ENCODE peak calls at places on chromosomes 2 and 18, in nine cellular contexts. One of them, this sample, is unnamed. For H3K9me3, the result is how much of the 10 kb centered on the place peaks cover.

GRCh38 chr18:24799176-24799575 is 338.7 kb downstream of the HRH4 start:
- DNase-seq in colonic mucosa: no peak
- DNase-seq in lower lobe of right lung: no peak
- DNase-seq in T-helper 17 cell: no peak
- DNase-seq in heart right ventricle: no peak
- DNase-seq in transverse colon: no peak
- DNase-seq in uterus: no peak
- DNase-seq in AG04450: no peak
- DNase-seq in CD8-positive, alpha-beta memory T cell: no peak
- DNase-seq in this sample: no peak

GRCh38 chr2:217147751-217148318 is 288.0 kb upstream of the TNP1 start:
- DNase-seq in colonic mucosa: no peak
- DNase-seq in lower lobe of right lung: no peak
- DNase-seq in T-helper 17 cell: no peak
- DNase-seq in heart right ventricle: no peak
- DNase-seq in transverse colon: no peak
- DNase-seq in uterus: no peak
- DNase-seq in AG04450: no peak
- DNase-seq in CD8-positive, alpha-beta memory T cell: no peak
- DNase-seq in this sample: no peak

GRCh38 chr2:206160124-206160806 is 570 bp downstream of the EEF1B2 start:
- DNase-seq in colonic mucosa: no peak
- DNase-seq in lower lobe of right lung: no peak
- DNase-seq in T-helper 17 cell: peak
- DNase-seq in heart right ventricle: no peak
- DNase-seq in transverse colon: peak
- DNase-seq in uterus: no peak
- DNase-seq in AG04450: no peak
- DNase-seq in CD8-positive, alpha-beta memory T cell: no peak
- DNase-seq in this sample: no peak

GRCh38 chr18:13290856-13291271 is 72.3 kb downstream of the LDLRAD4 start:
- DNase-seq in colonic mucosa: no peak
- DNase-seq in lower lobe of right lung: no peak
- DNase-seq in T-helper 17 cell: no peak
- DNase-seq in heart right ventricle: no peak
- DNase-seq in transverse colon: no peak
- DNase-seq in uterus: no peak
- DNase-seq in AG04450: no peak
- DNase-seq in CD8-positive, alpha-beta memory T cell: no peak
- DNase-seq in this sample: no peak

GRCh38 chr2:239213420-239214101 is 187.3 kb downstream of the HDAC4 start:
- DNase-seq in colonic mucosa: no peak
- DNase-seq in lower lobe of right lung: no peak
- DNase-seq in T-helper 17 cell: no peak
- DNase-seq in heart right ventricle: no peak
- DNase-seq in transverse colon: no peak
- DNase-seq in uterus: no peak
- DNase-seq in AG04450: no peak
- DNase-seq in CD8-positive, alpha-beta memory T cell: no peak
- DNase-seq in this sample: no peak

GRCh38 chr2:85780316-85781092 is 26.7 kb downstream of the ATOH8 start:
- DNase-seq in colonic mucosa: no peak
- DNase-seq in lower lobe of right lung: no peak
- DNase-seq in T-helper 17 cell: no peak
- DNase-seq in heart right ventricle: no peak
- DNase-seq in transverse colon: no peak
- DNase-seq in uterus: no peak
- DNase-seq in AG04450: no peak
- DNase-seq in CD8-positive, alpha-beta memory T cell: no peak
- DNase-seq in this sample: no peak

GRCh38 chr2:85963068-85963467 is 74.3 kb upstream of the ST3GAL5 start:
- DNase-seq in colonic mucosa: no peak
- DNase-seq in lower lobe of right lung: no peak
- DNase-seq in T-helper 17 cell: no peak
- DNase-seq in heart right ventricle: no peak
- DNase-seq in transverse colon: no peak
- DNase-seq in uterus: no peak
- DNase-seq in AG04450: no peak
- DNase-seq in CD8-positive, alpha-beta memory T cell: no peak
- DNase-seq in this sample: no peak

GRCh38 chr18:35619468-35619867 is 37.9 kb downstream of the GALNT1 start:
- DNase-seq in colonic mucosa: no peak
- DNase-seq in lower lobe of right lung: no peak
- DNase-seq in T-helper 17 cell: no peak
- DNase-seq in heart right ventricle: peak
- DNase-seq in transverse colon: no peak
- DNase-seq in uterus: no peak
- DNase-seq in AG04450: no peak
- DNase-seq in CD8-positive, alpha-beta memory T cell: no peak
- DNase-seq in this sample: no peak

GRCh38 chr2:45342-46130 is 769 bp downstream of the FAM110C start:
- DNase-seq in colonic mucosa: peak
- DNase-seq in lower lobe of right lung: no peak
- DNase-seq in T-helper 17 cell: no peak
- DNase-seq in heart right ventricle: no peak
- DNase-seq in transverse colon: peak
- DNase-seq in uterus: peak
- DNase-seq in AG04450: no peak
- DNase-seq in CD8-positive, alpha-beta memory T cell: peak
- DNase-seq in this sample: no peak

GRCh38 chr2:88350641-88351601 is 101.6 kb downstream of the FOXI3 start:
- DNase-seq in colonic mucosa: peak
- DNase-seq in lower lobe of right lung: peak
- DNase-seq in T-helper 17 cell: peak
- DNase-seq in heart right ventricle: peak
- DNase-seq in transverse colon: peak
- DNase-seq in uterus: no peak
- DNase-seq in AG04450: no peak
- DNase-seq in CD8-positive, alpha-beta memory T cell: peak
- DNase-seq in this sample: peak

GRCh38 chr2:235268535-235268934 is 225.3 kb upstream of the AGAP1 start:
- DNase-seq in colonic mucosa: no peak
- DNase-seq in lower lobe of right lung: no peak
- DNase-seq in T-helper 17 cell: no peak
- DNase-seq in heart right ventricle: no peak
- DNase-seq in transverse colon: no peak
- DNase-seq in uterus: no peak
- DNase-seq in AG04450: peak
- DNase-seq in CD8-positive, alpha-beta memory T cell: no peak
- DNase-seq in this sample: no peak

GRCh38 chr2:66494708-66495107 is 59.8 kb downstream of the MEIS1 start:
- DNase-seq in colonic mucosa: peak
- DNase-seq in lower lobe of right lung: no peak
- DNase-seq in T-helper 17 cell: no peak
- DNase-seq in heart right ventricle: no peak
- DNase-seq in transverse colon: peak
- DNase-seq in uterus: peak
- DNase-seq in AG04450: peak
- DNase-seq in CD8-positive, alpha-beta memory T cell: no peak
- DNase-seq in this sample: no peak

GRCh38 chr2:240126731-240127130 is 9.4 kb downstream of the COPS9 start:
- DNase-seq in colonic mucosa: no peak
- DNase-seq in lower lobe of right lung: peak
- DNase-seq in T-helper 17 cell: no peak
- DNase-seq in heart right ventricle: no peak
- DNase-seq in transverse colon: no peak
- DNase-seq in uterus: no peak
- DNase-seq in AG04450: no peak
- DNase-seq in CD8-positive, alpha-beta memory T cell: no peak
- DNase-seq in this sample: no peak

GRCh38 chr2:25524507-25524906 is 148.9 kb downstream of the DTNB start:
- DNase-seq in colonic mucosa: no peak
- DNase-seq in lower lobe of right lung: no peak
- DNase-seq in T-helper 17 cell: no peak
- DNase-seq in heart right ventricle: no peak
- DNase-seq in transverse colon: no peak
- DNase-seq in uterus: no peak
- DNase-seq in AG04450: no peak
- DNase-seq in CD8-positive, alpha-beta memory T cell: no peak
- DNase-seq in this sample: no peak

GRCh38 chr2:212021947-212022346 is 516.7 kb downstream of the ERBB4 start:
- DNase-seq in colonic mucosa: no peak
- DNase-seq in lower lobe of right lung: no peak
- DNase-seq in T-helper 17 cell: no peak
- DNase-seq in heart right ventricle: no peak
- DNase-seq in transverse colon: no peak
- DNase-seq in uterus: no peak
- DNase-seq in AG04450: peak
- DNase-seq in CD8-positive, alpha-beta memory T cell: no peak
- DNase-seq in this sample: no peak

GRCh38 chr2:100767810-100768806 is 51.8 kb upstream of the NPAS2 start:
- DNase-seq in colonic mucosa: no peak
- DNase-seq in lower lobe of right lung: no peak
- DNase-seq in T-helper 17 cell: no peak
- DNase-seq in heart right ventricle: no peak
- DNase-seq in transverse colon: no peak
- DNase-seq in uterus: no peak
- DNase-seq in AG04450: no peak
- DNase-seq in CD8-positive, alpha-beta memory T cell: no peak
- DNase-seq in this sample: no peak

GRCh38 chr2:173296235-173296634 is 58.4 kb upstream of the CDCA7 start:
- DNase-seq in colonic mucosa: no peak
- DNase-seq in lower lobe of right lung: no peak
- DNase-seq in T-helper 17 cell: no peak
- DNase-seq in heart right ventricle: no peak
- DNase-seq in transverse colon: no peak
- DNase-seq in uterus: no peak
- DNase-seq in AG04450: no peak
- DNase-seq in CD8-positive, alpha-beta memory T cell: no peak
- DNase-seq in this sample: no peak
- H3K9me3 ChIP-seq in colonic mucosa: under half
- H3K9me3 ChIP-seq in lower lobe of right lung: under half
- H3K9me3 ChIP-seq in T-helper 17 cell: under half
- H3K9me3 ChIP-seq in heart right ventricle: under half
- H3K9me3 ChIP-seq in transverse colon: under half
- H3K9me3 ChIP-seq in uterus: under half
- H3K9me3 ChIP-seq in AG04450: under half
- H3K9me3 ChIP-seq in CD8-positive, alpha-beta memory T cell: under half
- H3K9me3 ChIP-seq in this sample: half or more

GRCh38 chr2:67662222-67662621 is 265.1 kb downstream of the ETAA1 start:
- DNase-seq in colonic mucosa: no peak
- DNase-seq in lower lobe of right lung: no peak
- DNase-seq in T-helper 17 cell: no peak
- DNase-seq in heart right ventricle: no peak
- DNase-seq in transverse colon: no peak
- DNase-seq in uterus: no peak
- DNase-seq in AG04450: no peak
- DNase-seq in CD8-positive, alpha-beta memory T cell: no peak
- DNase-seq in this sample: no peak

GRCh38 chr2:67666386-67667053 is 269.4 kb downstream of the ETAA1 start:
- DNase-seq in colonic mucosa: no peak
- DNase-seq in lower lobe of right lung: no peak
- DNase-seq in T-helper 17 cell: no peak
- DNase-seq in heart right ventricle: peak
- DNase-seq in transverse colon: no peak
- DNase-seq in uterus: peak
- DNase-seq in AG04450: no peak
- DNase-seq in CD8-positive, alpha-beta memory T cell: no peak
- DNase-seq in this sample: peak

GRCh38 chr2:67667054-67667908 is 270.1 kb downstream of the ETAA1 start:
- DNase-seq in colonic mucosa: no peak
- DNase-seq in lower lobe of right lung: no peak
- DNase-seq in T-helper 17 cell: no peak
- DNase-seq in heart right ventricle: no peak
- DNase-seq in transverse colon: no peak
- DNase-seq in uterus: no peak
- DNase-seq in AG04450: no peak
- DNase-seq in CD8-positive, alpha-beta memory T cell: no peak
- DNase-seq in this sample: no peak

GRCh38 chr2:67660871-67661270 is 263.7 kb downstream of the ETAA1 start:
- DNase-seq in colonic mucosa: no peak
- DNase-seq in lower lobe of right lung: no peak
- DNase-seq in T-helper 17 cell: no peak
- DNase-seq in heart right ventricle: no peak
- DNase-seq in transverse colon: no peak
- DNase-seq in uterus: no peak
- DNase-seq in AG04450: no peak
- DNase-seq in CD8-positive, alpha-beta memory T cell: no peak
- DNase-seq in this sample: no peak

DNA sequence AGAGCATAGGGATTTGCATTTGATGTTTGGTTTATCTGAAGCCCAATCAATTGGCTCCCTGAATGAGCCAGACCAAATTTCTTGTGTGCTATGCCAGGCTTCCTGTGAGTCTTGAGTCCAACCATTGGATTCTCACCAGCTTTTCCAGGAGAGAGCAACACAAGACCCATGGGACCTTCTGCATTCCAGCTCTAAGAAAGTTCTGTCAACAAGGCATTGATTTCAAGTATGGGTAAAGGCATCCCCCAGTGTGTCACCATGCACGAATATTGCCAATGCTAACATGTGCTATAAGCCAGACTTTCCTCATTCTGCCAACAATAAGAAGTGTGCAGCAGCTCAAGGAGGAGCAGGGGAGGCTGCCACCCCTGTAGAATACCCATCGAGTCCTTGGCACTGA is 266.6 kb downstream of the ETAA1 start:
- DNase-seq in colonic mucosa: no peak
- DNase-seq in lower lobe of right lung: no peak
- DNase-seq in T-helper 17 cell: no peak
- DNase-seq in heart right ventricle: no peak
- DNase-seq in transverse colon: no peak
- DNase-seq in uterus: no peak
- DNase-seq in AG04450: no peak
- DNase-seq in CD8-positive, alpha-beta memory T cell: no peak
- DNase-seq in this sample: no peak
- H3K9me3 ChIP-seq in colonic mucosa: under half
- H3K9me3 ChIP-seq in lower lobe of right lung: under half
- H3K9me3 ChIP-seq in T-helper 17 cell: under half
- H3K9me3 ChIP-seq in heart right ventricle: under half
- H3K9me3 ChIP-seq in transverse colon: under half
- H3K9me3 ChIP-seq in uterus: under half
- H3K9me3 ChIP-seq in AG04450: under half
- H3K9me3 ChIP-seq in CD8-positive, alpha-beta memory T cell: under half
- H3K9me3 ChIP-seq in this sample: under half

GRCh38 chr2:54763636-54764291 is 40.3 kb downstream of the EML6 start:
- DNase-seq in colonic mucosa: peak
- DNase-seq in lower lobe of right lung: no peak
- DNase-seq in T-helper 17 cell: no peak
- DNase-seq in heart right ventricle: no peak
- DNase-seq in transverse colon: no peak
- DNase-seq in uterus: no peak
- DNase-seq in AG04450: no peak
- DNase-seq in CD8-positive, alpha-beta memory T cell: no peak
- DNase-seq in this sample: no peak
- H3K9me3 ChIP-seq in colonic mucosa: under half
- H3K9me3 ChIP-seq in lower lobe of right lung: under half
- H3K9me3 ChIP-seq in T-helper 17 cell: under half
- H3K9me3 ChIP-seq in heart right ventricle: under half
- H3K9me3 ChIP-seq in transverse colon: under half
- H3K9me3 ChIP-seq in uterus: under half
- H3K9me3 ChIP-seq in AG04450: under half
- H3K9me3 ChIP-seq in CD8-positive, alpha-beta memory T cell: under half
- H3K9me3 ChIP-seq in this sample: under half

DNA sequence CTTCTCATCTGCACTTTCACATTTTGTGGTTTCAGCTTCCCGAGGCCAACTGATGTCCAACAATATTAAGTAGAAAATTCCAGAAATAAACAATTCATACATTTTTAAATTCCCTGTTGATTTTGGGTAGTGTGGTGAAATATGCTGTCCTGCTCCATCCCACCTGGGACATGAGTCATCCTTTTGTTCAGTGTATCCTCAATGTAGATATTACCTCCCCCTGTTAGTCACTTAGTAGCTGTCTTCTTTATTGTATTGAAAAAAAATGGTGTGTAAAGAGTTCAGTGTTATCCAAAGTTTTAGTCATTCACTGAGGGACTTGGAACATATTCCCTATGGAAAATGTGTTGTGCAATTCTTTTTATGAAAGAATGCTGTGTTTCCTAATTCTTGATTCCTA is 348.1 kb downstream of the SOCS6 start:
- DNase-seq in colonic mucosa: no peak
- DNase-seq in lower lobe of right lung: no peak
- DNase-seq in T-helper 17 cell: no peak
- DNase-seq in heart right ventricle: no peak
- DNase-seq in transverse colon: no peak
- DNase-seq in uterus: no peak
- DNase-seq in AG04450: no peak
- DNase-seq in CD8-positive, alpha-beta memory T cell: no peak
- DNase-seq in this sample: no peak
- H3K9me3 ChIP-seq in colonic mucosa: under half
- H3K9me3 ChIP-seq in lower lobe of right lung: under half
- H3K9me3 ChIP-seq in T-helper 17 cell: under half
- H3K9me3 ChIP-seq in heart right ventricle: under half
- H3K9me3 ChIP-seq in transverse colon: under half
- H3K9me3 ChIP-seq in uterus: under half
- H3K9me3 ChIP-seq in AG04450: under half
- H3K9me3 ChIP-seq in CD8-positive, alpha-beta memory T cell: under half
- H3K9me3 ChIP-seq in this sample: under half

This sample was measured in left ventricle myocardium inferior.